ENCODE peak calls at places on chromosomes 16 and 17, in four cellular contexts. Q, E, N and F are unnamed samples.

GRCh38 chr17:77882481-77883212 is 75.9 kb upstream of the TNRC6C start:
- DNase-seq in Q (peak), E (peak), N (no peak), F (peak)

GRCh38 chr16:19913306-19913717 is 28.7 kb upstream of the GPRC5B start:
- DNase-seq in Q (no peak), E (no peak), N (no peak), F (no peak)

GRCh38 chr17:82890339-82890730 is 50.5 kb upstream of the ZNF750 start:
- DNase-seq in Q (no peak), E (no peak), N (no peak), F (no peak)

GRCh38 chr17:48100160-48100559 is 1.1 kb downstream of the CBX1 start:
- DNase-seq in Q (peak), E (no peak), N (no peak), F (no peak)

GRCh38 chr17:78101112-78101511 is 27.4 kb downstream of the TMC6 start:
- DNase-seq in Q (peak), E (no peak), N (no peak), F (no peak)

GRCh38 chr17:42832213-42832933 is 824 bp upstream of the PSME3 start:
- DNase-seq in Q (no peak), E (no peak), N (no peak), F (no peak)

GRCh38 chr16:80804061-80804450 is 342 bp downstream of the CDYL2 start:
- DNase-seq in Q (no peak), E (no peak), N (peak), F (peak)

GRCh38 chr17:5788266-5788900 is 204.1 kb upstream of the NLRP1 start:
- DNase-seq in Q (no peak), E (no peak), N (no peak), F (no peak)

GRCh38 chr17:75610103-75610984 is 22.7 kb downstream of the MYO15B start:
- DNase-seq in Q (no peak), E (peak), N (no peak), F (no peak)

GRCh38 chr17:36525888-36526287 is 8.8 kb downstream of the MYO19 start:
- DNase-seq in Q (no peak), E (no peak), N (no peak), F (no peak)

GRCh38 chr17:29384901-29385300 is 5.3 kb upstream of the TAOK1 start:
- DNase-seq in Q (no peak), E (no peak), N (no peak), F (no peak)

GRCh38 chr17:29592850-29593545 is at the start of gene ANKRD13B:
- DNase-seq in Q (peak), E (no peak), N (no peak), F (peak)

GRCh38 chr16:65538945-65539344 is 417.1 kb upstream of the CDH11 start:
- DNase-seq in Q (no peak), E (no peak), N (no peak), F (no peak)

GRCh38 chr17:73827627-73828241 is 183.5 kb upstream of the SDK2 start:
- DNase-seq in Q (peak), E (no peak), N (peak), F (peak)

GRCh38 chr17:34709108-34709779 is 129.9 kb downstream of the TMEM132E start:
- DNase-seq in Q (no peak), E (no peak), N (no peak), F (no peak)

GRCh38 chr17:59434429-59434828 is 103.0 kb downstream of the YPEL2 start:
- DNase-seq in Q (no peak), E (no peak), N (no peak), F (no peak)

GRCh38 chr17:79606487-79606886 is 4.4 kb downstream of the RBFOX3 start:
- DNase-seq in Q (no peak), E (no peak), N (no peak), F (no peak)

GRCh38 chr17:50407921-50408320 is 10.6 kb upstream of the LRRC59 start:
- DNase-seq in Q (no peak), E (no peak), N (no peak), F (no peak)

GRCh38 chr16:83070416-83071199 is 443.8 kb downstream of the CDH13 start:
- DNase-seq in Q (no peak), E (no peak), N (no peak), F (no peak)
- TF ChIP-seq CTCF in Q (no peak), E (no peak), N (no peak), F (no peak)

GRCh38 chr16:57070424-57070823 is 22.0 kb upstream of the CPNE2 start:
- DNase-seq in Q (no peak), E (no peak), N (no peak), F (no peak)
- TF ChIP-seq POLR2AphosphoS5 in Q (no peak), E (no peak), N (no peak), F (no peak)

GRCh38 chr16:18801197-18801972 is at the start of gene ARL6IP1:
- DNase-seq in Q (peak), E (peak), N (peak), F (peak)

GRCh38 chr16:18799500-18799899 is 1.8 kb downstream of the ARL6IP1 start:
- DNase-seq in Q (no peak), E (no peak), N (no peak), F (no peak)

GRCh38 chr16:18800674-18801196 is 614 bp downstream of the ARL6IP1 start:
- DNase-seq in Q (no peak), E (no peak), N (no peak), F (no peak)

GRCh38 chr16:18796377-18796776 is 5.0 kb downstream of the ARL6IP1 start:
- DNase-seq in Q (no peak), E (no peak), N (no peak), F (no peak)

DNA sequence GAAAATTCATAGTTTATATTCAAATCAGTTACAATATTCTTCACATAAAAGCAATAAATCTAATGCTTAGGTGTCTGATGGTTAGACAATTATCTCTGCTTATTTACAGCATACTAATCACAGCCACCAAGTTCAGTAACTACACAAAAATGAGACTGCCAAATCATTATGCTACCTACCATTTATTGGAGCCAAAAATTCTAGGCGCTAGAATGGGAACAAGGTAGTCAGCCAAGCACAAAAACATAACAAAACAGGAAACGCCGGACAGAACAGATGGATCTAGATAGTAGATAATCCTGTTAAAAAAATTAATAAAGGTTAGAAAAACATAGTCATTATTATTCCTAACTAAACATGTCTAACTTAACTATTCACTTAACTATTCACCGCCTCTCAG is 3.6 kb downstream of the ARL6IP1 start:
- DNase-seq in Q (no peak), E (no peak), N (no peak), F (no peak)
- H3K4me3 ChIP-seq in Q (no peak), E (no peak), N (no peak), F (no peak)

GRCh38 chr16:1787056-1787321 is 4.2 kb downstream of the NUBP2 start:
- DNase-seq in Q (no peak), E (no peak), N (no peak), F (no peak)

GRCh38 chr16:1784977-1785845 is 2.5 kb downstream of the NUBP2 start:
- DNase-seq in Q (no peak), E (no peak), N (no peak), F (peak)

GRCh38 chr16:1787322-1788094 is 4.7 kb downstream of the NUBP2 start:
- DNase-seq in Q (no peak), E (no peak), N (peak), F (peak)

GRCh38 chr16:1785846-1786170 is 3.0 kb downstream of the NUBP2 start:
- DNase-seq in Q (no peak), E (no peak), N (no peak), F (peak)

DNA sequence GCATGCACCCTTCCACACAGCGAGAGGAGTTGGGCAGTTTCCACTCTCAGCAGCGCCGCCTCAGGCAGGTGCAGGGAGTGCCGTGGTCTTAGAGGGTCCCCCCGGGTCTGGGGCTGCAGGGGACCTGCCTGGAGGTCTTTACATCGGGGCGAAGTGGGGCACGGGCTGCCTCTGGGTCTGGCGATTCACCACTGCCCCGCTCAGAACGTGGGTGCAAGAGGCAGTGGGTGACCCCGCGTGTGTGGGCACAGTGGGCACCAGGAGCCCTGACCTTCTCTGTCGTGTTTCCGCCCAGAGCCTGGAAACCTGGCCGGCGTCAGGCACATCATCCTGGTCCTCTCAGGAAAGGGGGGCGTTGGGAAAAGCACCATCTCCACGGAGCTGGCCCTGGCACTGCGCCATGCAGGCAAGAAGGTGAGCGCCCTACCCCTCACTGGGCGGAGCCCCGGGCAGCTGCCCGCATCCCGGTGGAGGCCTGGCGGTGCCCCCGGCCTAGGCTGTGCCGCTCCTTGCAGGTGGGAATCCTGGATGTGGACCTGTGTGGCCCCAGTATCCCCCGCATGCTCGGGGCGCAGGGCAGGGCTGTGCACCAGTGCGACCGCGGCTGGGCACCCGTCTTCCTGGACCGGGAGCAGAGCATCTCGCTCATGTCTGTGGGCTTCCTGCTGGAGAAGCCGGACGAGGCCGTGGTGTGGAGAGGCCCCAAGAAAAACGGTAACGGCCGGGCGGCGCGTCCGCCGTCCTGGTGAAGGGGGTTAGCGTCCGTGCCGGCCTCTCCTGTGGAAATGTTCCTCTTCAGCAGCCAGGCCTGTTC is 3.7 kb downstream of the NUBP2 start:
- DNase-seq in Q (no peak), E (no peak), N (no peak), F (peak)
- TF ChIP-seq CTCF in Q (no peak), E (no peak), N (no peak), F (no peak)

DNA sequence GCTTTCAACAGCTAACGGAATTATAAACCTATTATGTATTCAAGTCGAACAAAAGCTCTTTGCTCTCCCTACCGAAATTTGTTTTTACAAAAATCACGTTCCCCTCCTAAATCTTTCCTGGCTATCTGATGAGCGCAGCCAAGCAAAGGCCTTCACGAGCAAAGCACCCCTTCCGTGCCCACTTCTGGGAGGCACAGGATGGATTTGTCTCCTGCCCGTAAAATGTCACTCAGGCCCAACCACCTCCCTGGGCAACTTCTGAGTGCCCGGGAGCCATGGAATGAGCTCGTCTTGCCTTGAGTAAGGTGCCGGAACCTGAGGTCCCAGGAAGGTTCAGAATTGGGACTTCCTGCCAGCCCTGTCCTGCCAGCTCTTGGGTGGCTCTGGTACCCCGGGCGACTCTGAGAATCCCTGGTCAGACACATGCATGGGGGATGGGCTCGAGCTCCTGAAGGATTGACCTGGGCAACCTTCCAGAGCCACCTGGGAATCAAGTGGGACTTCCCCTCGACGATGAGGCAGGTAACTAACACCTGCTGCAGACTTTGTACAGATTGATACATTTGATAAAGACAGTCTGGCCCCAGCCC is 19.8 kb downstream of the SLC7A5 start:
- DNase-seq in Q (no peak), E (peak), N (no peak), F (no peak)
- TF ChIP-seq POLR2AphosphoS5 in Q (no peak), E (no peak), N (no peak), F (no peak)